ENCODE peak calls at places on chromosomes 2 and 18, in seven cellular contexts. L is stimulated activated naive CD8-positive, alpha-beta T cell treated with anti-CD3 and anti-CD28 coated beads, Interleukin-15, Interleukin-2, amounts not matched to agents 100 U/mL and 50 U/mL, for 24 hours; Z is cardiac muscle cell; J is mucosa of descending colon; Q is pancreas; I is activated CD4-positive, alpha-beta T cell treated with anti-CD3 and anti-CD28 coated beads, Interleukin-2, amount 50 U/mL, for 1 hour; D is amniotic stem cell. F is an unnamed sample.

GRCh38 chr2:6960659-6961058 is 43.4 kb downstream of the RNF144A start:
- DNase-seq in L (no peak), Z (no peak), J (peak; percentile 29), Q (peak; percentile 70), I (no peak), D (no peak), F (no peak)

GRCh38 chr18:9231852-9232476 is 95.4 kb downstream of the ANKRD12 start:
- DNase-seq in L (no peak), Z (no peak), J (no peak), Q (no peak), I (no peak), D (no peak), F (no peak)

GRCh38 chr2:68645523-68645922 is 2.1 kb downstream of the PROKR1 start:
- DNase-seq in L (peak; percentile 43), Z (no peak), J (no peak), Q (no peak), I (no peak), D (no peak), F (no peak)

GRCh38 chr18:57497372-57498294 is 62.5 kb downstream of the ONECUT2 start:
- DNase-seq in L (no peak), Z (peak; percentile 44), J (no peak), Q (no peak), I (no peak), D (no peak), F (no peak)

GRCh38 chr18:50866765-50867164 is 12.2 kb upstream of the ME2 start:
- DNase-seq in L (no peak), Z (no peak), J (no peak), Q (no peak), I (no peak), D (peak; percentile 2), F (no peak)

GRCh38 chr2:70946832-70947442 is 11.2 kb downstream of the ATP6V1B1 start:
- DNase-seq in L (peak; percentile 63), Z (peak; percentile 77), J (peak; percentile 68), Q (peak; percentile 69), I (peak; percentile 47), D (no peak), F (peak; percentile 71)

GRCh38 chr18:9364242-9364641 is 29.7 kb downstream of the TWSG1 start:
- DNase-seq in L (no peak), Z (no peak), J (no peak), Q (no peak), I (no peak), D (no peak), F (no peak)

GRCh38 chr2:128442053-128442751 is 123.5 kb upstream of the HS6ST1 start:
- DNase-seq in L (no peak), Z (no peak), J (peak; percentile 84), Q (peak; percentile 9), I (no peak), D (no peak), F (peak; percentile 2)

GRCh38 chr2:97781981-97782380 is 68.6 kb downstream of the ZAP70 start:
- DNase-seq in L (no peak), Z (no peak), J (peak; percentile 79), Q (no peak), I (no peak), D (no peak), F (no peak)

GRCh38 chr18:55529581-55529980 is 58.4 kb downstream of the TCF4 start:
- DNase-seq in L (no peak), Z (no peak), J (no peak), Q (no peak), I (no peak), D (no peak), F (no peak)

GRCh38 chr2:69253893-69254292 is 133.1 kb downstream of the GFPT1 start:
- DNase-seq in L (no peak), Z (no peak), J (no peak), Q (no peak), I (no peak), D (no peak), F (no peak)

GRCh38 chr2:16620590-16620989 is 45.0 kb downstream of the CYRIA start:
- DNase-seq in L (no peak), Z (no peak), J (no peak), Q (no peak), I (no peak), D (no peak), F (no peak)

GRCh38 chr2:127953128-127953718 is 67.5 kb upstream of the AMMECR1L start:
- DNase-seq in L (no peak), Z (peak; percentile 3), J (peak; percentile 55), Q (peak; percentile 16), I (no peak), D (no peak), F (no peak)

GRCh38 chr2:71876542-71877451 is 270.9 kb downstream of the CYP26B1 start:
- DNase-seq in L (no peak), Z (no peak), J (no peak), Q (no peak), I (no peak), D (no peak), F (no peak)

GRCh38 chr2:20637147-20637546 is 13.8 kb downstream of the HS1BP3 start:
- DNase-seq in L (no peak), Z (no peak), J (no peak), Q (no peak), I (no peak), D (no peak), F (no peak)

GRCh38 chr18:63058521-63058920 is 261.0 kb downstream of the BCL2 start:
- DNase-seq in L (no peak), Z (no peak), J (no peak), Q (no peak), I (no peak), D (no peak), F (no peak)

GRCh38 chr2:45765007-45765767 is 113.7 kb downstream of the PRKCE start:
- DNase-seq in L (no peak), Z (no peak), J (no peak), Q (no peak), I (no peak), D (no peak), F (no peak)

GRCh38 chr2:138121769-138122661 is 157.7 kb downstream of the HNMT start:
- DNase-seq in L (no peak), Z (no peak), J (peak; percentile 40), Q (no peak), I (no peak), D (no peak), F (no peak)

GRCh38 chr2:26721267-26722032 is 28.9 kb downstream of the KCNK3 start:
- DNase-seq in L (no peak), Z (no peak), J (peak; percentile 53), Q (peak; percentile 77), I (no peak), D (no peak), F (no peak)

GRCh38 chr2:108604196-108604595 is 69.9 kb downstream of the LIMS1 start:
- DNase-seq in L (no peak), Z (no peak), J (no peak), Q (no peak), I (no peak), D (no peak), F (no peak)

GRCh38 chr2:186603208-186603765 is 13.4 kb downstream of the ITGAV start:
- DNase-seq in L (no peak), Z (no peak), J (no peak), Q (no peak), I (no peak), D (no peak), F (no peak)

GRCh38 chr18:22337878-22338277 is 79.8 kb downstream of the CTAGE1 start:
- DNase-seq in L (no peak), Z (no peak), J (no peak), Q (no peak), I (no peak), D (no peak), F (no peak)

GRCh38 chr2:133434962-133435668 is 133.1 kb downstream of the NCKAP5 start:
- DNase-seq in L (no peak), Z (no peak), J (no peak), Q (no peak), I (no peak), D (no peak), F (no peak)

GRCh38 chr2:10170256-10170655 is 47.7 kb downstream of the RRM2 start:
- DNase-seq in L (no peak), Z (no peak), J (no peak), Q (no peak), I (no peak), D (no peak), F (no peak)

GRCh38 chr2:137420744-137421143 is 543.5 kb upstream of the HNMT start:
- DNase-seq in L (no peak), Z (no peak), J (no peak), Q (no peak), I (no peak), D (no peak), F (peak; percentile 6)

GRCh38 chr18:9681217-9681616 is 26.9 kb upstream of the RAB31 start:
- DNase-seq in L (no peak), Z (no peak), J (no peak), Q (no peak), I (no peak), D (no peak), F (no peak)

F was measured in endothelial cell.